ENCODE peak calls at places on chromosome 3, in ten cellular contexts. Q, F, V, X, I, J, R, O, P and C are unnamed samples.

GRCh38 chr3:60065227-60065868 is 1015.5 kb upstream of the CFAP20DC start:
- DNase-seq in O (no peak), Q (no peak), F (no peak), X (no peak), V (no peak), J (no peak), R (no peak), I (no peak), P (no peak), C (no peak)

GRCh38 chr3:54283470-54283869 is 161.1 kb downstream of the CACNA2D3 start:
- DNase-seq in J (no peak), I (no peak), X (no peak), V (no peak), R (no peak), F (no peak), O (no peak), Q (no peak), P (no peak), C (no peak)

GRCh38 chr3:43871627-43872245 is 181.0 kb downstream of the ABHD5 start:
- DNase-seq in Q (no peak), R (no peak), J (no peak), I (no peak), O (no peak), F (no peak), X (no peak), P (no peak), V (no peak), C (peak)

GRCh38 chr3:130748981-130749380 is 2.4 kb upstream of the PIK3R4 start:
- DNase-seq in V (no peak), P (no peak), I (no peak), R (no peak), X (no peak), J (no peak), Q (no peak), F (no peak), O (no peak), C (no peak)

GRCh38 chr3:145243875-145244274 is 917.1 kb downstream of the PLOD2 start:
- DNase-seq in X (no peak), J (no peak), P (no peak), Q (peak), V (no peak), I (no peak), R (no peak), F (no peak), O (no peak), C (no peak)

GRCh38 chr3:158845748-158846350 is 44.0 kb downstream of the MFSD1 start:
- DNase-seq in V (peak), I (no peak), F (peak), P (peak), R (no peak), X (peak), Q (no peak), O (peak), J (no peak), C (peak)

GRCh38 chr3:11199902-11200678 is 45.8 kb downstream of the HRH1 start:
- DNase-seq in V (no peak), R (no peak), J (no peak), X (no peak), O (no peak), Q (no peak), F (no peak), P (no peak), I (no peak), C (no peak)

GRCh38 chr3:126522363-126522788 is 1.6 kb upstream of the CHST13 start:
- DNase-seq in R (peak), Q (peak), V (peak), P (peak), J (peak), F (peak), X (peak), I (no peak), O (peak), C (peak)